ENCODE peak calls at places on chromosomes 5 and 9, in four cellular contexts. S, V, I and X are unnamed samples.

GRCh38 chr5:168020522-168021294 is 270.7 kb upstream of the WWC1 start:
- DNase-seq in S (no peak), V (no peak), I (no peak), X (peak; percentile 31)

GRCh38 chr9:124754289-124754688 is 16.8 kb downstream of the NR6A1 start:
- DNase-seq in S (no peak), V (no peak), I (no peak), X (peak; percentile 47)

GRCh38 chr9:73264636-73265035 is 113.0 kb downstream of the ANXA1 start:
- DNase-seq in S (peak; percentile 49), V (no peak), I (no peak), X (no peak)

GRCh38 chr9:73116030-73116429 is 35.6 kb upstream of the ANXA1 start:
- DNase-seq in S (peak; percentile 96), V (no peak), I (no peak), X (no peak)

GRCh38 chr9:5269249-5269715 is 35.2 kb downstream of the RLN2 start:
- DNase-seq in S (peak; percentile 76), V (no peak), I (no peak), X (peak; percentile 5)

GRCh38 chr5:37662789-37663475 is 176.9 kb downstream of the GDNF start:
- DNase-seq in S (no peak), V (no peak), I (no peak), X (no peak)

GRCh38 chr5:36876965-36877666 is 547 bp downstream of the NIPBL start:
- DNase-seq in S (no peak), V (peak; percentile 68), I (peak; percentile 37), X (peak; percentile 65)

GRCh38 chr9:98300611-98301010 is 45.2 kb upstream of the TBC1D2 start:
- DNase-seq in S (no peak), V (no peak), I (no peak), X (no peak)

GRCh38 chr9:99052849-99053715 is 51.8 kb upstream of the TGFBR1 start:
- DNase-seq in S (no peak), V (no peak), I (no peak), X (no peak)

GRCh38 chr5:179872356-179873160 is 13.9 kb upstream of the MRNIP start:
- DNase-seq in S (no peak), V (no peak), I (no peak), X (no peak)

GRCh38 chr5:56588636-56589485 is 226.5 kb upstream of the MAP3K1 start:
- DNase-seq in S (no peak), V (peak; percentile 72), I (peak; percentile 15), X (no peak)

GRCh38 chr9:4486176-4486575 is 4.1 kb upstream of the SLC1A1 start:
- DNase-seq in S (no peak), V (no peak), I (no peak), X (no peak)

GRCh38 chr5:128905225-128906110 is 59.8 kb upstream of the SLC27A6 start:
- DNase-seq in S (peak; percentile 56), V (no peak), I (no peak), X (peak; percentile 90)

GRCh38 chr5:151757233-151758140 is 944 bp downstream of the ATOX1 start:
- DNase-seq in S (peak; percentile 34), V (no peak), I (peak; percentile 19), X (no peak)

GRCh38 chr9:99732715-99733114 is 89.0 kb upstream of the NR4A3 start:
- DNase-seq in S (no peak), V (no peak), I (no peak), X (peak; percentile 13)

GRCh38 chr9:115739096-115739875 is 414.3 kb upstream of the PAPPA start:
- DNase-seq in S (peak; percentile 44), V (no peak), I (no peak), X (peak; percentile 30)

GRCh38 chr9:89919171-89919681 is 314.4 kb downstream of the GADD45G start:
- DNase-seq in S (peak; percentile 16), V (no peak), I (no peak), X (peak; percentile 43)

GRCh38 chr5:67792891-67793290 is 422.7 kb upstream of the PIK3R1 start:
- DNase-seq in S (no peak), V (peak; percentile 68), I (no peak), X (no peak)

GRCh38 chr5:95686661-95687060 is 3.9 kb upstream of the SPATA9 start:
- DNase-seq in S (no peak), V (no peak), I (no peak), X (no peak)

GRCh38 chr9:109466623-109467590 is 31.2 kb downstream of the PTPN3 start:
- DNase-seq in S (peak; percentile 70), V (no peak), I (no peak), X (peak; percentile 92)

GRCh38 chr5:7717691-7718090 is 133.2 kb downstream of the CFAP90 start:
- DNase-seq in S (no peak), V (no peak), I (no peak), X (no peak)

GRCh38 chr5:168612123-168612522 is 33.0 kb upstream of the PANK3 start:
- DNase-seq in S (peak; percentile 27), V (no peak), I (no peak), X (no peak)

GRCh38 chr5:82225525-82226172 is 52.5 kb downstream of the RPS23 start:
- DNase-seq in S (peak; percentile 70), V (no peak), I (peak; percentile 30), X (peak; percentile 75)

GRCh38 chr9:71741841-71742648 is 26.3 kb downstream of the CEMIP2 start:
- DNase-seq in S (peak; percentile 66), V (no peak), I (no peak), X (no peak)

GRCh38 chr5:137611926-137612435 is 112.9 kb upstream of the SPOCK1 start:
- DNase-seq in S (no peak), V (no peak), I (no peak), X (no peak)

GRCh38 chr5:32308951-32309350 is 3.8 kb downstream of the MTMR12 start:
- DNase-seq in S (no peak), V (no peak), I (no peak), X (no peak)

GRCh38 chr9:84592918-84593317 is 76.6 kb upstream of the NTRK2 start:
- DNase-seq in S (no peak), V (no peak), I (no peak), X (no peak)

GRCh38 chr9:5554254-5554653 is 43.9 kb downstream of the PDCD1LG2 start:
- DNase-seq in S (no peak), V (no peak), I (no peak), X (no peak)

GRCh38 chr5:61303348-61303747 is 28.7 kb upstream of the ZSWIM6 start:
- DNase-seq in S (no peak), V (no peak), I (no peak), X (no peak)

GRCh38 chr5:168114444-168115017 is 176.9 kb upstream of the WWC1 start:
- DNase-seq in S (peak; percentile 53), V (no peak), I (peak; percentile 12), X (peak; percentile 82)

GRCh38 chr9:106976772-106977171 is 113.8 kb downstream of the ZNF462 start:
- DNase-seq in S (no peak), V (no peak), I (no peak), X (no peak)

GRCh38 chr5:79774171-79774854 is 84.7 kb downstream of the CMYA5 start:
- DNase-seq in S (peak; percentile 18), V (no peak), I (no peak), X (peak; percentile 48)